ENCODE peak calls at places on chromosomes 4 and X, in six cellular contexts. F, L, D, I, B and G are unnamed samples.

GRCh38 chrX:95505721-95506120 is 1178.9 kb upstream of the DIAPH2 start:
- DNase-seq in F (no peak), L (no peak), D (no peak), I (no peak), B (no peak), G (no peak)

GRCh38 chr4:102244878-102245535 is 100.3 kb downstream of the SLC39A8 start:
- DNase-seq in F (no peak), L (no peak), D (no peak), I (no peak), B (no peak), G (no peak)

GRCh38 chr4:87807402-87807801 is 8.0 kb downstream of the IBSP start:
- DNase-seq in F (no peak), L (peak), D (no peak), I (no peak), B (no peak), G (no peak)

GRCh38 chr4:71229477-71230257 is 109.2 kb upstream of the SLC4A4 start:
- DNase-seq in F (no peak), L (peak), D (no peak), I (peak), B (peak), G (no peak)

GRCh38 chr4:6252051-6252450 is 17.6 kb upstream of the WFS1 start:
- DNase-seq in F (no peak), L (no peak), D (no peak), I (no peak), B (no peak), G (no peak)

GRCh38 chr4:135256111-135256510 is 1054.5 kb upstream of the PABPC4L start:
- DNase-seq in F (no peak), L (no peak), D (no peak), I (no peak), B (no peak), G (no peak)

GRCh38 chr4:86685401-86685800 is 91.3 kb downstream of the PTPN13 start:
- DNase-seq in F (no peak), L (peak), D (no peak), I (no peak), B (no peak), G (no peak)

GRCh38 chr4:1379351-1379781 is 26.9 kb downstream of the NKX1-1 start:
- DNase-seq in F (no peak), L (no peak), D (no peak), I (no peak), B (no peak), G (no peak)